ENCODE peak calls at places on chromosomes 1 and 21, in six cellular contexts. S, V, R, L, B and I are unnamed samples.
A peak's percentile ranks its signal among the peaks of the same experiment; 100 is the strongest.

GRCh38 chr1:8523641-8524206 is 205.8 kb downstream of the SLC45A1 start:
- DNase-seq in V (no peak), S (no peak), B (no peak), L (no peak), R (no peak), I (no peak)

GRCh38 chr1:98325646-98326441 is 335.7 kb upstream of the SNX7 start:
- DNase-seq in L (peak; percentile 68), R (peak; percentile 36), S (no peak), V (peak; percentile 81), B (peak; percentile 93), I (no peak)

GRCh38 chr21:33980276-33980916 is 64.8 kb upstream of the ATP5PO start:
- DNase-seq in L (no peak), R (no peak), B (no peak), S (no peak), V (no peak), I (no peak)

GRCh38 chr1:26160527-26161407 is 1.9 kb downstream of the FAM110D start:
- DNase-seq in R (no peak), B (no peak), S (no peak), L (no peak), V (no peak), I (no peak)

GRCh38 chr1:203621559-203622130 is 5.0 kb upstream of the ATP2B4 start:
- DNase-seq in S (no peak), B (no peak), V (no peak), R (no peak), L (no peak), I (no peak)

GRCh38 chr21:46180079-46180722 is 4.1 kb downstream of the SPATC1L start:
- DNase-seq in R (peak; percentile 13), L (no peak), B (no peak), S (no peak), V (no peak), I (peak; percentile 15)

GRCh38 chr1:150895618-150896017 is 8.7 kb downstream of the CTXND2 start:
- DNase-seq in R (no peak), B (no peak), S (no peak), V (no peak), L (no peak), I (no peak)

GRCh38 chr1:29920784-29921183 is 684.5 kb downstream of the PTPRU start:
- DNase-seq in S (no peak), L (no peak), R (no peak), B (no peak), V (no peak), I (no peak)

GRCh38 chr1:179550753-179551682 is 24.7 kb downstream of the NPHS2 start:
- DNase-seq in L (peak; percentile 7), V (no peak), B (peak; percentile 65), S (no peak), R (no peak), I (no peak)

GRCh38 chr21:25179116-25179515 is 428.2 kb downstream of the MRPL39 start:
- DNase-seq in B (peak; percentile 33), S (no peak), V (no peak), L (no peak), R (no peak), I (no peak)

GRCh38 chr1:10057744-10058294 is 25.1 kb downstream of the UBE4B start:
- DNase-seq in B (no peak), R (no peak), V (no peak), L (no peak), S (no peak), I (no peak)

GRCh38 chr1:228809621-228810313 is 74.5 kb downstream of the RHOU start:
- DNase-seq in B (no peak), V (peak; percentile 59), L (no peak), R (peak; percentile 78), S (no peak), I (peak; percentile 76)

GRCh38 chr1:214439352-214440119 is 111.9 kb downstream of the PTPN14 start:
- DNase-seq in B (peak; percentile 62), V (peak; percentile 64), S (peak; percentile 44), L (no peak), R (peak; percentile 45), I (no peak)

GRCh38 chr1:66943361-66943969 is 18.7 kb downstream of the MIER1 start:
- DNase-seq in S (no peak), V (no peak), L (no peak), R (no peak), B (no peak), I (no peak)

GRCh38 chr1:230864441-230864840 is 3.9 kb downstream of the C1orf198 start:
- DNase-seq in L (no peak), V (no peak), R (no peak), S (no peak), B (peak; percentile 39), I (no peak)

GRCh38 chr1:238119060-238119459 is 228.3 kb upstream of the ZP4 start:
- DNase-seq in R (no peak), L (no peak), V (no peak), B (no peak), S (no peak), I (no peak)

GRCh38 chr1:159162511-159163265 is 8.7 kb upstream of the CADM3 start:
- DNase-seq in R (no peak), B (no peak), V (no peak), S (no peak), L (no peak), I (no peak)

GRCh38 chr21:40830836-40831235 is 16.1 kb downstream of the DSCAM start:
- DNase-seq in R (no peak), B (no peak), L (no peak), V (no peak), S (no peak), I (no peak)

GRCh38 chr21:34667761-34668160 is 1.0 kb upstream of the CLIC6 start:
- DNase-seq in L (no peak), V (no peak), R (no peak), S (no peak), B (no peak), I (no peak)

GRCh38 chr1:21629971-21630370 is 39.2 kb downstream of the RAP1GAP start:
- DNase-seq in R (no peak), B (no peak), V (no peak), L (no peak), S (no peak), I (no peak)

GRCh38 chr1:225699336-225699735 is 46.4 kb upstream of the ENAH start:
- DNase-seq in L (no peak), B (peak; percentile 61), S (no peak), R (no peak), V (no peak), I (no peak)

GRCh38 chr21:35649186-35649585 is 411.1 kb downstream of the SETD4 start:
- DNase-seq in S (no peak), B (peak; percentile 39), V (no peak), L (no peak), R (no peak), I (no peak)

GRCh38 chr1:94667716-94668282 is 126.2 kb upstream of the F3 start:
- DNase-seq in B (no peak), R (no peak), V (no peak), S (no peak), L (no peak), I (no peak)

GRCh38 chr1:63732666-63733065 is 41.2 kb upstream of the ROR1 start:
- DNase-seq in S (no peak), V (no peak), R (no peak), L (no peak), B (peak; percentile 21), I (no peak)

GRCh38 chr1:117051224-117052064 is 8.7 kb upstream of the TTF2 start:
- DNase-seq in L (no peak), V (peak; percentile 11), R (peak; percentile 69), S (peak; percentile 68), B (peak; percentile 20), I (peak; percentile 35)

GRCh38 chr1:24199291-24199900 is 12.3 kb upstream of the IFNLR1 start:
- DNase-seq in B (peak; percentile 71), S (peak; percentile 80), R (peak; percentile 66), V (peak; percentile 57), L (no peak), I (peak; percentile 63)

GRCh38 chr1:232627171-232627570 is 2.8 kb downstream of the SIPA1L2 start:
- DNase-seq in S (no peak), B (no peak), L (no peak), V (no peak), R (no peak), I (no peak)

GRCh38 chr1:232626452-232626851 is 3.5 kb downstream of the SIPA1L2 start:
- DNase-seq in L (no peak), S (no peak), R (no peak), V (no peak), B (no peak), I (no peak)

GRCh38 chr1:232629250-232630046 is 485 bp downstream of the SIPA1L2 start:
- DNase-seq in B (peak; percentile 23), V (peak; percentile 30), L (no peak), S (no peak), R (peak; percentile 51), I (no peak)

GRCh38 chr1:232628335-232629214 is 1.4 kb downstream of the SIPA1L2 start:
- DNase-seq in V (no peak), L (no peak), R (peak; percentile 27), S (no peak), B (peak; percentile 69), I (no peak)

DNA sequence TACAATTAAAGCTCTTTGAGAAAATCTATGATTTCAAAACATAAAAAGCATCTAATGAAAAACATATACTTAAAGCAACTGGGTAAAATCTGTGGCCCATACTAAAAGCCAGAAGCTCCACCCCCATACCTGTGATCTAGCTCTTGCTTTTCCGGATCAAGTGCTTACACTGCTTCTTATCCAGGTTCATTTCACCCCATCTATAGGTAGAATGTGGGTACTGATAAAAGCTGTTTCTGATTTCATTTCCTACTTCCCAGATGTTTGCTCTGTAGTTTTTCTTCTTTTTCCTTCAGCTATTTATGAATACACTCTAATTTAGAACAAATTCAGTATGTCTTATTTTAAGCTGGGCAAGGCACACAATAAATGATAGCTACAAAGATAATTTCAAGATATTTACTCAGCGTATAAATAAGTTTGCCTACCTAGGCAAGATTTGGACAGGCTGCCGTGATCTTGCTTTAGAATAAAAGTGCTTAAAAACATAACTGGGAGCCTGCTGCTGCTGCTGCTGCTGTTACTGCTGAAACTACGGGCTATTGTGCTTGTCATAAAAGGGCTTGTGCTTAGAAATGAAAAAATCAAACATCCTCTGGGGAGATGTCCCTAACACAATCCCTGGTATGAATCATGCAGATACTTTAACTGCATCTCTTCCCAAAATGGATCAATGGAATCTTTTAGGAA is 2.1 kb downstream of the SIPA1L2 start:
- DNase-seq in V (peak; percentile 40), B (peak; percentile 30), L (no peak), S (no peak), R (peak; percentile 52), I (no peak)
- TF ChIP-seq CTCF in V (no peak), B (peak; percentile 31), L (no peak), S (no peak), R (peak; percentile 49), I (no peak)

GRCh38 chr1:81559662-81560350 is 240.9 kb upstream of the ADGRL2 start:
- DNase-seq in V (no peak), R (no peak), L (no peak), S (no peak), B (peak; percentile 22), I (no peak)
- TF ChIP-seq CTCF in V (no peak), R (no peak), L (peak; percentile 14), S (no peak), B (peak; percentile 45), I (peak; percentile 15)

DNA sequence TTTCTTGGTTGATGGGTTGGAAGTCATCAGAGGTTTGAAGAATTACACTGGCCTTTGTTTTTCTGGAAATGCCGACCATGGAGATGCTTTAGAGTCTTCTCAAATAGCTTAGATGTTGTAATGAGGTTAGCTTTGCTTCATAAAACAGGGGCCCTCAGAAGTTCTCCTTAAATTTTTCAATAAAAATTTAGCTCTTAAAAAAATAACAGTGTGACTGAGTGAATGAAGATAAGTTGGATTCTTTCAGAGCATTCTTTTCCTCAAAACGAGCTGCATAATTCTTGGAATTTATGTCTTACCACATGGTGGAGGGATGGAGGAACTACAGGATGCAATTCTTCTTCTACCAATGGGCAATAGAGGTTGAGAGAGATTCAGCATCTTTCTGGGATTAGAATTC is 23.4 kb downstream of the SYT11 start:
- DNase-seq in S (peak; percentile 3), L (no peak), R (no peak), B (no peak), V (no peak), I (no peak)
- TF ChIP-seq CTCF in S (no peak), L (no peak), R (no peak), B (no peak), V (no peak), I (no peak)

GRCh38 chr1:156750932-156751723 is at the start of gene HDGF:
- DNase-seq in B (peak; percentile 42), L (no peak), R (peak; percentile 50), S (peak; percentile 46), V (peak; percentile 71), I (peak; percentile 72)
- TF ChIP-seq CTCF in B (no peak), L (no peak), R (no peak), S (no peak), V (peak; percentile 12), I (no peak)